ENCODE peak calls at places on chromosome 9, in eight cellular contexts. Z is heart right ventricle, Y is GM23338, U is PC-3, K is HCT116, S is RWPE2, A is right cardiac atrium, I is body of pancreas. G is an unnamed sample.

GRCh38 chr9:35258665-35259474 is 97.1 kb downstream of the UNC13B start:
- ATAC-seq in A (peak; percentile 75), Y (peak; percentile 78), K (peak; percentile 76), S (peak; percentile 64), I (peak; percentile 80), U (peak; percentile 53), Z (peak; percentile 70), G (peak; percentile 58)

GRCh38 chr9:73683862-73684591 is 532.4 kb downstream of the ANXA1 start:
- ATAC-seq in I (no peak), Z (no peak), Y (peak; percentile 88), U (peak; percentile 38), K (peak; percentile 63), A (no peak), S (peak; percentile 81), G (no peak)

GRCh38 chr9:34177906-34178697 is 741 bp upstream of the UBAP1 start:
- ATAC-seq in Y (peak; percentile 6), A (no peak), I (peak; percentile 23), Z (no peak), U (no peak), K (no peak), S (no peak), G (no peak)

GRCh38 chr9:96419691-96419969 is 1.5 kb upstream of the ZNF367 start:
- ATAC-seq in Y (no peak), A (no peak), S (no peak), U (no peak), K (no peak), I (no peak), Z (no peak), G (no peak)

GRCh38 chr9:135879237-135879601 is 28.1 kb downstream of the CAMSAP1 start:
- ATAC-seq in A (no peak), U (no peak), Z (no peak), Y (no peak), K (no peak), S (no peak), I (no peak), G (no peak)

GRCh38 chr9:2583308-2584013 is 38.1 kb upstream of the VLDLR start:
- ATAC-seq in S (no peak), K (no peak), Y (no peak), I (no peak), A (peak; percentile 84), U (peak; percentile 13), Z (peak; percentile 57), G (no peak)

GRCh38 chr9:90054810-90055209 is 450.0 kb downstream of the GADD45G start:
- ATAC-seq in Y (no peak), K (no peak), Z (peak; percentile 83), I (peak; percentile 86), A (peak; percentile 36), S (no peak), U (no peak), G (no peak)

GRCh38 chr9:136099547-136099946 is 4.5 kb upstream of the NACC2 start:
- ATAC-seq in A (no peak), I (no peak), Z (no peak), S (no peak), K (no peak), Y (no peak), U (no peak), G (no peak)

GRCh38 chr9:3576358-3576757 is 50.6 kb upstream of the RFX3 start:
- ATAC-seq in U (no peak), S (no peak), Y (no peak), Z (no peak), A (peak; percentile 50), K (no peak), I (no peak), G (no peak)

GRCh38 chr9:136182422-136182790 is 22.5 kb downstream of the LHX3 start:
- ATAC-seq in S (no peak), A (no peak), I (no peak), U (no peak), K (no peak), Z (no peak), Y (no peak), G (no peak)

GRCh38 chr9:112193562-112194288 is 18.6 kb upstream of the SUSD1 start:
- ATAC-seq in A (no peak), I (no peak), Z (peak; percentile 89), K (no peak), Y (peak; percentile 55), U (no peak), S (no peak), G (no peak)

GRCh38 chr9:120531683-120532300 is 48.2 kb downstream of the CDK5RAP2 start:
- ATAC-seq in U (peak; percentile 59), Y (peak; percentile 86), A (no peak), S (peak; percentile 51), I (no peak), Z (peak; percentile 61), K (peak; percentile 76), G (no peak)

GRCh38 chr9:123099042-123099441 is 65.6 kb downstream of the GPR21 start:
- ATAC-seq in Z (no peak), K (no peak), S (no peak), A (no peak), U (no peak), Y (no peak), I (no peak), G (no peak)

GRCh38 chr9:89826186-89826585 is 221.4 kb downstream of the GADD45G start:
- ATAC-seq in Y (no peak), I (no peak), S (no peak), Z (no peak), A (no peak), U (no peak), K (no peak), G (no peak)

GRCh38 chr9:110626109-110626829 is 42.3 kb upstream of the MUSK start:
- ATAC-seq in Z (peak; percentile 55), S (peak; percentile 25), K (no peak), Y (no peak), A (no peak), I (no peak), U (no peak), G (peak; percentile 31)

GRCh38 chr9:20361220-20361619 is 261.1 kb downstream of the MLLT3 start:
- ATAC-seq in U (no peak), A (no peak), K (no peak), S (no peak), I (no peak), Z (no peak), Y (no peak), G (no peak)

GRCh38 chr9:95511232-95511951 is 5.4 kb downstream of the PTCH1 start:
- ATAC-seq in U (peak; percentile 4), Z (peak; percentile 8), Y (no peak), A (peak; percentile 3), S (no peak), I (peak; percentile 5), K (peak; percentile 13), G (peak; percentile 14)

DNA sequence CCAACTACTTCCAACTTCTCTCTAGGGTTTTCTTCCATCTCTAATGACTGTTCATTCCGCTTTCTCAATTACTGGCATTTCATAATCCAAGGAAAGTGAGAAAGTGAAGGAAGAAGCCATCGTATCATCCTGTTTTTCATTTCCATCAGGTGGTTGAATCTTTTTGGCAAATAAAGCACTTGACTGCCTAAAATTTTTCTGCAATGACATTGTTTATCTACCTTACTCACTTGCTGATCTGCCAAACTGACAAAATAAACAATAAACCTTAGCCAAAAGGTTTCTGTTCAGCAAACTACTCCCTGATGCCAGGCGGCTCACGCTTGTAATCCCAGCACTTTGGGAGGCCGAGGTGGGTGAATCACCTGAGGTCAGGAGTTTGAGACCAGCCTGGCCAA is 18.4 kb downstream of the FNBP1 start:
- ATAC-seq in Z (no peak), U (peak; percentile 63), Y (no peak), A (no peak), I (no peak), S (peak; percentile 89), K (peak; percentile 75), G (no peak)
- H3K27ac ChIP-seq in Z (no peak overlapping the region), U (peak overlapping the region; percentile 89), Y (no peak overlapping the region), A (no peak overlapping the region), I (no peak overlapping the region), S (peak overlapping the region; percentile 39), K (peak overlapping the region; percentile 37), G (peak overlapping the region; percentile 97)

GRCh38 chr9:125276771-125277170 is 15.1 kb downstream of the GAPVD1 start:
- ATAC-seq in U (no peak), Z (no peak), A (no peak), K (no peak), I (no peak), S (no peak), Y (no peak), G (no peak)

GRCh38 chr9:125268394-125269013 is 6.9 kb downstream of the GAPVD1 start:
- ATAC-seq in U (no peak), K (no peak), I (no peak), Y (no peak), Z (peak; percentile 44), A (no peak), S (no peak), G (no peak)

GRCh38 chr9:125269014-125269397 is 7.4 kb downstream of the GAPVD1 start:
- ATAC-seq in U (no peak), S (no peak), A (no peak), K (no peak), Z (no peak), I (no peak), Y (no peak), G (no peak)

GRCh38 chr9:125271081-125271480 is 9.5 kb downstream of the GAPVD1 start:
- ATAC-seq in Z (no peak), Y (no peak), A (no peak), S (no peak), U (no peak), I (no peak), K (no peak), G (no peak)

GRCh38 chr9:125272697-125273096 is 11.1 kb downstream of the GAPVD1 start:
- ATAC-seq in S (peak; percentile 33), K (no peak), U (peak; percentile 15), I (peak; percentile 68), Z (peak; percentile 31), A (no peak), Y (no peak), G (no peak)
- H3K4me3 ChIP-seq in S (no peak overlapping the region), K (no peak overlapping the region), U (no peak overlapping the region), I (no peak overlapping the region), Z (no peak overlapping the region), A (no peak overlapping the region), Y (no peak overlapping the region), G (no peak overlapping the region)

GRCh38 chr9:121937248-121937647 is 155.9 kb downstream of the TTLL11 start:
- ATAC-seq in U (no peak), K (no peak), Z (no peak), Y (no peak), I (no peak), A (no peak), S (no peak), G (no peak)
- H3K27ac ChIP-seq in U (no peak overlapping the region), K (no peak overlapping the region), Z (no peak overlapping the region), Y (no peak overlapping the region), I (no peak overlapping the region), A (no peak overlapping the region), S (no peak overlapping the region), G (no peak overlapping the region)

DNA sequence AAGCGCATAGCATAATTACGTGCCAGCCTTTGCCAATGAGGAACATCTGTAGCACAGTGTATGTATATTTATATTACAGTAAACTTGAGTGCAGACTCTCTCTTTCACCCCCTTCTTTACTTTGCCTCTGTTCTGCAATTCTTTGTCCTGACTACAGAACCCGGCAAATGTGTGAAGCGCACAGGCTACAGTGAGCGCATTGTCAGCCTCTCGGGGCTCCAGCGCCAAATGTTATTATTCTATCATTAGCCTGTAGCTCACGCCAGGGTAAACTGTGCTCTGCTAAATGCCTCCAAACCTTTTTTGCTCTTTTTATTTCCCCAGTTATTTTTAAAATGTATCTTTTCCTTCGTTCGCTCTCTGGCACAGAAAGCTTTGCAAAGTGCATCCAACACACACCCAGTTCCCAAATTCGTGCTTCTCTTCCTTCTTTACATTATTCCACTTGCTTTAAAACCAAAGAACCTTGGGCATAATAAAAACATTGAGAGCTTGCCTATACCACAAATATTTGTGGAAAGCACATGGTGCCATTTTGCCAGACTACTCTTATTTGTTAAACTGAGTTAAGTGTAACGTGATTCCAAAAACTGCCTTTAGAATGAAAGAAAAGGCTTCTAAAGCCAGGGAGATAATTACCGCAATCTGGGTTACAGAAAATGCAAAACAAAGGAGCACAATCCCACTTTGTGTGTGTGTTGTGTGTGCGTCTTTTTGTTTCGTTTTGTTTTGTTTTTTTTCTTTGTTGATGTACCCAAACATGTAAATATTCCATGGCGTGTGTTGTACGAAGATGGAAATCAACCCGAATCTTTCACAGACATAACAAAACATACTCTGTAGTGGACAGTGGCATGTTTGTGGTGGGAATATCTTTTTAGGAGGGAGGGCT is 164.1 kb upstream of the MPDZ start:
- ATAC-seq in S (no peak), Z (no peak), Y (peak; percentile 63), U (no peak), A (peak; percentile 69), K (no peak), I (no peak), G (peak; percentile 44)
- H3K4me3 ChIP-seq in S (no peak overlapping the region), Z (peak overlapping the region; percentile 27), Y (no peak overlapping the region), U (no peak overlapping the region), A (peak overlapping the region; percentile 12), K (no peak overlapping the region), I (no peak overlapping the region), G (peak overlapping the region; percentile 21)